ENCODE peak calls at places on chromosome 3, in six cellular contexts. K, B, M, O, T and R are unnamed samples. For H3K4me1, the result is how much of the 10 kb centered on the place peaks cover.

GRCh38 chr3:56930706-56931105 is 129.0 kb upstream of the ARHGEF3 start:
- DNase-seq in B (no peak), K (no peak), O (no peak), T (no peak), M (no peak), R (no peak)

GRCh38 chr3:194537732-194538247 is 51.0 kb upstream of the ATP13A3 start:
- DNase-seq in O (no peak), T (no peak), B (no peak), K (no peak), M (no peak), R (peak)

GRCh38 chr3:4835616-4836043 is 143.6 kb upstream of the BHLHE40 start:
- DNase-seq in B (no peak), K (no peak), O (no peak), T (no peak), M (no peak), R (no peak)

GRCh38 chr3:38029400-38030125 is at the start of gene PLCD1:
- DNase-seq in T (peak), M (peak), O (peak), K (peak), B (peak), R (peak)

GRCh38 chr3:115960799-115961198 is 337.5 kb downstream of the GAP43 start:
- DNase-seq in T (peak), O (peak), B (no peak), M (no peak), K (no peak), R (no peak)

GRCh38 chr3:134754768-134755559 is 40.1 kb upstream of the EPHB1 start:
- DNase-seq in T (peak), M (no peak), B (peak), K (peak), O (no peak), R (no peak)

GRCh38 chr3:100067589-100067988 is 46.7 kb downstream of the FILIP1L start:
- DNase-seq in B (no peak), O (no peak), M (no peak), K (no peak), T (no peak), R (no peak)

GRCh38 chr3:126573492-126574117 is 14.9 kb upstream of the C3orf22 start:
- DNase-seq in K (no peak), T (no peak), B (no peak), O (no peak), M (no peak), R (peak)

GRCh38 chr3:10988991-10989484 is 3.5 kb upstream of the SLC6A1 start:
- DNase-seq in B (no peak), T (no peak), O (no peak), M (no peak), K (no peak), R (no peak)

GRCh38 chr3:52240886-52241244 is 1.9 kb upstream of the TWF2 start:
- DNase-seq in T (no peak), B (no peak), K (no peak), O (no peak), M (no peak), R (no peak)
- H3K4me1 ChIP-seq in T (under half), B (under half), K (under half), O (under half), M (under half), R (under half)

GRCh38 chr3:151135548-151136337 is 50.3 kb downstream of the MED12L start:
- DNase-seq in T (no peak), K (no peak), O (no peak), B (no peak), M (no peak), R (peak)
- TF ChIP-seq CTCF in T (no peak), K (no peak), O (no peak), B (no peak), M (no peak), R (no peak)

DNA sequence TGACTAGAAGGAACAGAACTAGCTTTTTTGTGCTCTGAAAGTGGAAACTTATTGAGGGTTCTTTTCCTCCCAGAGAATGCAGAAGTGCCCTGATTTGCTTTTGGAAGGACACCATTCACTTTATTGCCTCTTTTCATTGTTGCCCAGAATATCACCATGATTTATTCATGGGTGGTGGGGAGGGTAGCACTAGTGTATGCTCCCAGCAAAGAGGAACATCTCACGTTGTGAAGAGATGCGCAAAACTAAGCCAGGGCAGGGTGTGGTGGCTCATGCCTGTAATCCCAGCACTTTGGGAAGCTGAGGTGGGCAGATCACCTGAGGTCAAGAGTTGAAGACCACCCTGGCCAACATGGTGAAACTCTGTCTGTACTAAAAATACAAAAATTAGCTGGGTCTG is 31.4 kb downstream of the FLNB start:
- DNase-seq in O (no peak), M (peak), T (no peak), K (no peak), B (no peak), R (no peak)
- H3K4me1 ChIP-seq in O (under half), M (half or more), T (under half), K (half or more), B (under half), R (under half)

GRCh38 chr3:143951351-143951971 is 20.2 kb upstream of the DIPK2A start:
- DNase-seq in O (no peak), M (no peak), T (peak), K (peak), B (no peak), R (no peak)

GRCh38 chr3:143956858-143957257 is 14.8 kb upstream of the DIPK2A start:
- DNase-seq in B (no peak), T (no peak), K (no peak), O (no peak), M (no peak), R (no peak)

GRCh38 chr3:143950810-143951209 is 20.8 kb upstream of the DIPK2A start:
- DNase-seq in M (no peak), O (no peak), T (no peak), B (no peak), K (no peak), R (no peak)

GRCh38 chr3:143955113-143955512 is 16.5 kb upstream of the DIPK2A start:
- DNase-seq in B (no peak), K (no peak), O (no peak), M (no peak), T (no peak), R (no peak)

GRCh38 chr3:143952569-143953069 is 19.0 kb upstream of the DIPK2A start:
- DNase-seq in B (no peak), T (no peak), K (peak), M (no peak), O (no peak), R (no peak)
- TF ChIP-seq CTCF in B (no peak), T (no peak), K (no peak), M (no peak), O (no peak), R (no peak)

GRCh38 chr3:89698208-89698830 is 590.9 kb downstream of the EPHA3 start:
- DNase-seq in O (no peak), K (no peak), B (no peak), M (no peak), T (no peak), R (no peak)
- H3K4me1 ChIP-seq in O (under half), K (under half), B (under half), M (under half), T (under half), R (under half)

GRCh38 chr3:13287833-13288232 is 132.3 kb downstream of the NUP210 start:
- DNase-seq in M (no peak), K (no peak), T (no peak), O (no peak), B (no peak), R (no peak)
- TF ChIP-seq CTCF in M (no peak), K (no peak), T (no peak), O (no peak), B (no peak), R (no peak)

GRCh38 chr3:17747890-17748247 is 5.4 kb upstream of the TBC1D5 start:
- DNase-seq in M (no peak), B (no peak), K (no peak), O (no peak), T (no peak), R (no peak)
- H3K4me1 ChIP-seq in M (under half), B (under half), K (under half), O (under half), T (under half), R (under half)

GRCh38 chr3:170076715-170077238 is 39.0 kb downstream of the GPR160 start:
- DNase-seq in K (no peak), B (no peak), M (no peak), T (no peak), O (no peak), R (no peak)
- TF ChIP-seq CTCF in K (no peak), B (no peak), M (no peak), T (no peak), O (no peak), R (no peak)

GRCh38 chr3:30342319-30343060 is 263.9 kb upstream of the TGFBR2 start:
- DNase-seq in K (no peak), T (no peak), O (peak), M (peak), B (no peak), R (peak)
- H3K4me1 ChIP-seq in K (under half), T (half or more), O (under half), M (under half), B (under half), R (under half)

GRCh38 chr3:36697397-36698001 is 66.9 kb downstream of the DCLK3 start:
- DNase-seq in T (peak), B (no peak), M (no peak), K (peak), O (no peak), R (no peak)
- TF ChIP-seq CTCF in T (peak), B (no peak), M (no peak), K (peak), O (no peak), R (no peak)